ENCODE peak calls at places on chromosomes 12 and 14, in eight cellular contexts. One of them, this sample, is unnamed.

GRCh38 chr12:63802012-63802608 is 22.4 kb downstream of the RXYLT1 start:
- DNase-seq in fibroblast of lung: no peak
- DNase-seq in CD4-positive, CD25-positive, alpha-beta regulatory T cell: peak; percentile 33
- DNase-seq in GM13976: no peak
- DNase-seq in esophagus squamous epithelium: no peak
- DNase-seq in ELR: peak; percentile 57
- DNase-seq in lung microvascular endothelial cell: peak; percentile 41
- DNase-seq in T-helper 9 cell: no peak
- DNase-seq in this sample: no peak

GRCh38 chr14:94536836-94537235 is 24.4 kb upstream of the SERPINA4 start:
- DNase-seq in fibroblast of lung: no peak
- DNase-seq in CD4-positive, CD25-positive, alpha-beta regulatory T cell: no peak
- DNase-seq in GM13976: no peak
- DNase-seq in esophagus squamous epithelium: no peak
- DNase-seq in ELR: peak; percentile 63
- DNase-seq in lung microvascular endothelial cell: no peak
- DNase-seq in T-helper 9 cell: no peak
- DNase-seq in this sample: peak; percentile 5

GRCh38 chr14:91679273-91679672 is 52.6 kb downstream of the CATSPERB start:
- DNase-seq in fibroblast of lung: no peak
- DNase-seq in CD4-positive, CD25-positive, alpha-beta regulatory T cell: no peak
- DNase-seq in GM13976: no peak
- DNase-seq in esophagus squamous epithelium: no peak
- DNase-seq in ELR: no peak
- DNase-seq in lung microvascular endothelial cell: no peak
- DNase-seq in T-helper 9 cell: no peak
- DNase-seq in this sample: no peak

GRCh38 chr12:118591-118990 is 52.0 kb downstream of the IQSEC3 start:
- DNase-seq in fibroblast of lung: no peak
- DNase-seq in CD4-positive, CD25-positive, alpha-beta regulatory T cell: no peak
- DNase-seq in GM13976: no peak
- DNase-seq in esophagus squamous epithelium: no peak
- DNase-seq in ELR: no peak
- DNase-seq in lung microvascular endothelial cell: no peak
- DNase-seq in T-helper 9 cell: no peak
- DNase-seq in this sample: no peak

GRCh38 chr12:94263011-94263786 is 114.8 kb downstream of the PLXNC1 start:
- DNase-seq in fibroblast of lung: no peak
- DNase-seq in CD4-positive, CD25-positive, alpha-beta regulatory T cell: peak; percentile 59
- DNase-seq in GM13976: peak; percentile 67
- DNase-seq in esophagus squamous epithelium: no peak
- DNase-seq in ELR: no peak
- DNase-seq in lung microvascular endothelial cell: no peak
- DNase-seq in T-helper 9 cell: peak; percentile 37
- DNase-seq in this sample: no peak

GRCh38 chr14:68232643-68233055 is 413.1 kb downstream of the RAD51B start:
- DNase-seq in fibroblast of lung: peak; percentile 100
- DNase-seq in CD4-positive, CD25-positive, alpha-beta regulatory T cell: peak; percentile 35
- DNase-seq in GM13976: peak; percentile 68
- DNase-seq in esophagus squamous epithelium: no peak
- DNase-seq in ELR: peak; percentile 100
- DNase-seq in lung microvascular endothelial cell: peak; percentile 100
- DNase-seq in T-helper 9 cell: no peak
- DNase-seq in this sample: no peak

GRCh38 chr14:100770605-100771120 is 44.0 kb downstream of the DLK1 start:
- DNase-seq in fibroblast of lung: no peak
- DNase-seq in CD4-positive, CD25-positive, alpha-beta regulatory T cell: no peak
- DNase-seq in GM13976: no peak
- DNase-seq in esophagus squamous epithelium: no peak
- DNase-seq in ELR: no peak
- DNase-seq in lung microvascular endothelial cell: no peak
- DNase-seq in T-helper 9 cell: no peak
- DNase-seq in this sample: no peak

GRCh38 chr12:48004941-48005749 is 869 bp upstream of the COL2A1 start:
- DNase-seq in fibroblast of lung: no peak
- DNase-seq in CD4-positive, CD25-positive, alpha-beta regulatory T cell: no peak
- DNase-seq in GM13976: peak; percentile 38
- DNase-seq in esophagus squamous epithelium: no peak
- DNase-seq in ELR: no peak
- DNase-seq in lung microvascular endothelial cell: no peak
- DNase-seq in T-helper 9 cell: no peak
- DNase-seq in this sample: no peak

GRCh38 chr12:113135178-113136127 is at the start of gene RASAL1:
- DNase-seq in fibroblast of lung: no peak
- DNase-seq in CD4-positive, CD25-positive, alpha-beta regulatory T cell: peak; percentile 75
- DNase-seq in GM13976: peak; percentile 87
- DNase-seq in esophagus squamous epithelium: no peak
- DNase-seq in ELR: no peak
- DNase-seq in lung microvascular endothelial cell: no peak
- DNase-seq in T-helper 9 cell: peak; percentile 75
- DNase-seq in this sample: no peak

GRCh38 chr12:91219511-91219910 is 36.9 kb upstream of the DCN start:
- DNase-seq in fibroblast of lung: peak; percentile 19
- DNase-seq in CD4-positive, CD25-positive, alpha-beta regulatory T cell: no peak
- DNase-seq in GM13976: no peak
- DNase-seq in esophagus squamous epithelium: no peak
- DNase-seq in ELR: peak; percentile 64
- DNase-seq in lung microvascular endothelial cell: no peak
- DNase-seq in T-helper 9 cell: no peak
- DNase-seq in this sample: no peak

This sample was measured in osteocyte.